ENCODE peak calls at places on chromosomes 13 and 19, in four cellular contexts. T, E, Q and J are unnamed samples.

GRCh38 chr13:32311188-32311897 is 3.8 kb downstream of the ZAR1L start:
- DNase-seq in Q (no peak), T (no peak), E (no peak), J (no peak)

GRCh38 chr19:2775556-2776430 is 7.3 kb downstream of the SGTA start:
- DNase-seq in E (no peak), Q (peak), T (peak), J (peak)

GRCh38 chr13:82698941-82699340 is 1183.3 kb downstream of the SLITRK1 start:
- DNase-seq in T (no peak), E (no peak), Q (no peak), J (no peak)

GRCh38 chr13:43364210-43365041 is 341.0 kb downstream of the DNAJC15 start:
- DNase-seq in E (peak), Q (peak), T (peak), J (peak)

GRCh38 chr19:33064117-33064777 is 441 bp downstream of the RHPN2 start:
- DNase-seq in E (no peak), Q (no peak), T (no peak), J (no peak)

GRCh38 chr19:7535993-7536685 is 622 bp downstream of the PNPLA6 start:
- DNase-seq in T (no peak), E (no peak), Q (no peak), J (no peak)

GRCh38 chr13:20209937-20210336 is 17.2 kb upstream of the GJB2 start:
- DNase-seq in Q (no peak), T (no peak), E (no peak), J (no peak)

GRCh38 chr19:3238066-3238561 is 13.7 kb downstream of the CELF5 start:
- DNase-seq in Q (no peak), E (no peak), T (no peak), J (no peak)

GRCh38 chr19:10603084-10603872 is 16.2 kb upstream of the AP1M2 start:
- DNase-seq in E (no peak), Q (no peak), T (peak), J (peak)

GRCh38 chr19:48319647-48320537 is 5.5 kb upstream of the EMP3 start:
- DNase-seq in E (no peak), T (peak), Q (peak), J (peak)

GRCh38 chr19:49116544-49116943 is 2.4 kb downstream of the LIN7B start:
- DNase-seq in Q (no peak), E (no peak), T (no peak), J (no peak)

GRCh38 chr19:42252365-42253244 is 2.3 kb downstream of the ERF start:
- DNase-seq in Q (peak), E (no peak), T (peak), J (peak)

GRCh38 chr19:42251572-42251990 is 3.3 kb downstream of the ERF start:
- DNase-seq in E (no peak), Q (no peak), T (no peak), J (no peak)

GRCh38 chr19:42254850-42255765 is at the start of gene ERF:
- DNase-seq in Q (peak), E (peak), T (peak), J (peak)

GRCh38 chr19:42254083-42254849 is 662 bp downstream of the ERF start:
- DNase-seq in T (no peak), E (no peak), Q (peak), J (peak)

GRCh38 chr19:42253245-42254082 is 1.5 kb downstream of the ERF start:
- DNase-seq in E (no peak), T (peak), Q (peak), J (peak)
- TF ChIP-seq CTCF in E (no peak), T (no peak), Q (no peak), J (no peak)

GRCh38 chr19:35136231-35136630 is 1.4 kb upstream of the LGI4 start:
- DNase-seq in T (no peak), Q (no peak), E (no peak), J (no peak)

GRCh38 chr19:35135389-35135909 is 590 bp upstream of the LGI4 start:
- DNase-seq in E (no peak), Q (peak), T (peak), J (peak)

GRCh38 chr19:35134601-35135091 is at the start of gene LGI4:
- DNase-seq in T (no peak), E (no peak), Q (no peak), J (no peak)

GRCh38 chr19:35132254-35132653 is 2.6 kb downstream of the LGI4 start:
- DNase-seq in Q (no peak), T (no peak), E (no peak), J (no peak)

DNA sequence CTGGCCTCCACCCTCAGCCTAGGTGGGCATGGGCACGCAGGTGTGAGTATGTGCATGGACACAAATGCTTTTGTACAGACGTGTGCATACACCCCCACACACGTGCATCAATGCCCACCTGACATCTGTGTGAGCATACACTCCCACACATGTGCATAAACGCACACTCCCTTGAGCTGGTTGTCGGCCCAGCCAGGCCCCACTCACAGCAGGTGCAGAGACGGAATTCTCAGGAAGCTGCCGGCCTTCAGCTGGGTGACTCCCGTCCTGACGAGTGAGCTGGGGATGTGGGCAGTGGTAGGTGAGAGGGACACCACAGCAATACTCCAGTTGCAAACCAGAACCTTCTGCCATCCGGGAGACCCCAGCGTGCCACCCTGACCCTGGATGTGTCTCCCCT is 1.0 kb downstream of the LGI4 start:
- DNase-seq in Q (no peak), T (no peak), E (no peak), J (no peak)
- H3K4me3 ChIP-seq in Q (no peak), T (no peak), E (no peak), J (no peak)

GRCh38 chr19:43124360-43124759 is 41.9 kb upstream of the PSG2 start:
- DNase-seq in T (no peak), E (no peak), Q (no peak), J (no peak)
- TF ChIP-seq CTCF in T (no peak), E (no peak), Q (peak), J (peak)

GRCh38 chr19:18193388-18194207 is 580 bp downstream of the MPV17L2 start:
- DNase-seq in E (no peak), T (no peak), Q (no peak), J (no peak)
- H3K4me3 ChIP-seq in E (peak), T (peak), Q (peak), J (peak)

DNA sequence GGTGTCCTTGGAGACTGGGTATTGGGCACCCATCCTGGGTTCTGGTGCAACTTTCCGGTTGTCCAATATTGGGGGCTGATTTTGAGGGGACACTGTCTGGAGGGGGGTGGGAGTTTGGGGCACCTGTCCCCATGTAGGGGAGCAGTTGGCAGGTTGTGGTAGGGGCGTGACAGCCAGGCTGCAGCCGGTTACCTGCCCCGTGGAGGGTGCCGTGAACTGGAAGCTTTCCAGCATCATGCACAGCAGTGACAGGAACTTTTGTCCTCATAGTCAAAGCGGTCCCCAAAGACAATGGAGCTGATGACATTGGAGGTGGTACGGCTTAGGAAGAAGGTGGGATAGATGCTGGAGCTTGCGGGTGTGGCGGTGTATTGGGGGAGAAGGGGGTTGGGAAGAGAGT is 34.3 kb downstream of the CYP2B6 start:
- DNase-seq in E (no peak), Q (no peak), T (no peak), J (no peak)
- TF ChIP-seq CTCF in E (no peak), Q (no peak), T (no peak), J (no peak)